ENCODE peak calls at places on chromosomes 12 and 14, in seven cellular contexts. B is heart left ventricle, C is transverse colon, R is uterus, U is gastrocnemius medialis, P is K562, F is fibroblast of lung. Q is an unnamed sample.

GRCh38 chr12:80100566-80100965 is 1.2 kb downstream of the OTOGL start:
- DNase-seq in B (no peak), C (no peak), R (no peak), U (no peak), P (no peak), F (peak; percentile 78), Q (no peak)

GRCh38 chr12:124994435-124994975 is 1.1 kb downstream of the BRI3BP start:
- DNase-seq in B (peak; percentile 25), C (peak; percentile 81), R (no peak), U (no peak), P (peak; percentile 27), F (no peak), Q (peak; percentile 85)

GRCh38 chr12:2625267-2625666 is 169.5 kb upstream of the FKBP4 start:
- DNase-seq in B (no peak), C (no peak), R (no peak), U (no peak), P (no peak), F (no peak), Q (no peak)

GRCh38 chr14:70692210-70692609 is 50.5 kb downstream of the TTC9 start:
- DNase-seq in B (no peak), C (peak; percentile 21), R (no peak), U (no peak), P (no peak), F (no peak), Q (no peak)

GRCh38 chr14:54362089-54362504 is 34.7 kb upstream of the CDKN3 start:
- DNase-seq in B (no peak), C (no peak), R (no peak), U (no peak), P (no peak), F (no peak), Q (no peak)

GRCh38 chr12:6273209-6273928 is 37.1 kb upstream of the PLEKHG6 start:
- DNase-seq in B (no peak), C (no peak), R (no peak), U (no peak), P (no peak), F (no peak), Q (no peak)

GRCh38 chr12:104673294-104674062 is 216.7 kb downstream of the CHST11 start:
- DNase-seq in B (no peak), C (no peak), R (no peak), U (no peak), P (no peak), F (no peak), Q (no peak)

GRCh38 chr12:42186793-42187192 is 42.1 kb upstream of the GXYLT1 start:
- DNase-seq in B (no peak), C (no peak), R (no peak), U (no peak), P (no peak), F (no peak), Q (no peak)

GRCh38 chr12:23361971-23362370 is 587.5 kb downstream of the SOX5 start:
- DNase-seq in B (no peak), C (no peak), R (no peak), U (no peak), P (no peak), F (no peak), Q (no peak)

GRCh38 chr12:97927991-97928390 is 465.4 kb downstream of the RMST start:
- DNase-seq in B (no peak), C (no peak), R (no peak), U (no peak), P (no peak), F (no peak), Q (no peak)

GRCh38 chr14:92412912-92413311 is 89.9 kb downstream of the SLC24A4 start:
- DNase-seq in B (no peak), C (no peak), R (no peak), U (no peak), P (no peak), F (no peak), Q (no peak)

GRCh38 chr14:93857081-93857480 is 68.8 kb upstream of the PRIMA1 start:
- DNase-seq in B (no peak), C (no peak), R (no peak), U (no peak), P (no peak), F (no peak), Q (no peak)

GRCh38 chr12:13982010-13982409 is 608 bp upstream of the GRIN2B start:
- DNase-seq in B (no peak), C (peak; percentile 15), R (no peak), U (no peak), P (peak; percentile 11), F (no peak), Q (no peak)

GRCh38 chr12:106960443-106960842 is 4.7 kb downstream of the TMEM263 start:
- DNase-seq in B (no peak), C (no peak), R (no peak), U (no peak), P (no peak), F (no peak), Q (no peak)

GRCh38 chr12:110330544-110330943 is 49.5 kb downstream of the ATP2A2 start:
- DNase-seq in B (no peak), C (no peak), R (no peak), U (no peak), P (no peak), F (peak; percentile 58), Q (no peak)

GRCh38 chr12:3795096-3795799 is 42.3 kb upstream of the CRACR2A start:
- DNase-seq in B (no peak), C (no peak), R (no peak), U (no peak), P (no peak), F (peak; percentile 11), Q (no peak)

GRCh38 chr14:60161176-60162107 is 3.8 kb downstream of the DHRS7 start:
- DNase-seq in B (no peak), C (no peak), R (peak; percentile 16), U (peak; percentile 86), P (no peak), F (no peak), Q (no peak)

GRCh38 chr12:47816646-47817271 is 2.9 kb downstream of the HDAC7 start:
- DNase-seq in B (peak; percentile 62), C (no peak), R (peak; percentile 74), U (no peak), P (no peak), F (no peak), Q (no peak)

DNA sequence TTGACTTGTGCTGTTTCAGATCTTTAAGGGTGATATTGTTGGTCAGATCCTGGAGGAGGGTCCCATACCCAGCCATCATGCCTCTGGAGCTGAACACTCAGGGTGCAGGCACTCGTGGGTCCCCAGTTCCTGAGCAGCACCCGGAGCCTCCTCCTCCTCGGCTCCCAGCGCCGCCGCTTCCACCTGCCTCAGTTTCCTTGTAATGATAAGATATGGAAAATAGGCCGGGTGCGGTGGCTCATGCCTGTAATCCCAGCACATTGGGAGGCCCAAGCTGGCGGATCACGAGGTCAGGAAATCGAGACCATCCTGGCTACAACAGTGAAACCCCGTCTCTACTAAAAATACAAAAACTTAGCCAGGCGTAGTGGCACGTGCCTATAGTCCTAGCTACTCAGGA is 20.2 kb upstream of the AEBP2 start:
- DNase-seq in B (no peak), C (no peak), R (no peak), U (no peak), P (no peak), F (no peak), Q (no peak)
- H3K4me3 ChIP-seq in B (no peak overlapping the region), C (no peak overlapping the region), R (no peak overlapping the region), U (no peak overlapping the region), P (no peak overlapping the region), F (no peak overlapping the region), Q (no peak overlapping the region)

DNA sequence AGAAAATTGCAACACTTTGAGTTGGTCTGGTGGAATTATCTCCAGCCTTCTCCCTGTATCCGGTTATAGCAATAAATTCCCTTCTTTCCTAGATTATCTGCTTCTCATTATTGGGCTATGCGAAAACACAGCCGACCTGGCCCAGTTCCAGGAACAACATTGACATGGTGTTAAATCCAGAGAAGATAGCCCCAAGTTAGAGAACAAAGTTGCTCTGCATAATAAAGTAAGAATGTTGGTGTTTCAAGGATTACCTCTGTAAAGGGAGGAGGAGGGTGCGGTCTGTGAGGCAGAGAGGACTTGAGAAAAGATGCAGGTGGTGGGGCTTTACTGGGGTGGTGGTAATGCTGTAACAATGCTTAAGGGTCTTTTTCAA is 12.1 kb downstream of the TCL1A start:
- DNase-seq in B (no peak), C (no peak), R (peak; percentile 29), U (no peak), P (no peak), F (peak; percentile 6), Q (no peak)
- H3K27me3 ChIP-seq in B (peaks cover 44% of the 10 kb centered on the region), C (peaks cover 34% of the 10 kb centered on the region), R (no peaks in the 10 kb centered on the region), U (peaks cover 3% of the 10 kb centered on the region), P (peaks cover 3% of the 10 kb centered on the region), F (no peaks in the 10 kb centered on the region), Q (no peaks in the 10 kb centered on the region)

GRCh38 chr14:103941973-103942736 is at the start of gene RD3L:
- DNase-seq in B (no peak), C (no peak), R (no peak), U (no peak), P (no peak), F (no peak), Q (no peak)

GRCh38 chr14:103946975-103947374 is 4.6 kb upstream of the RD3L start:
- DNase-seq in B (no peak), C (no peak), R (no peak), U (no peak), P (no peak), F (no peak), Q (no peak)

GRCh38 chr14:103943673-103944072 is 1.3 kb upstream of the RD3L start:
- DNase-seq in B (no peak), C (no peak), R (no peak), U (no peak), P (no peak), F (no peak), Q (no peak)

GRCh38 chr14:103941462-103941861 is 867 bp downstream of the RD3L start:
- DNase-seq in B (no peak), C (no peak), R (no peak), U (no peak), P (no peak), F (no peak), Q (no peak)
- H3K4me3 ChIP-seq in B (peak overlapping the region; percentile 33), C (no peak overlapping the region), R (no peak overlapping the region), U (no peak overlapping the region), P (no peak overlapping the region), F (no peak overlapping the region), Q (no peak overlapping the region)

GRCh38 chr14:100668352-100668751 is 58.3 kb upstream of the DLK1 start:
- DNase-seq in B (no peak), C (no peak), R (no peak), U (no peak), P (no peak), F (no peak), Q (no peak)
- H3K27me3 ChIP-seq in B (peaks cover 91% of the 10 kb centered on the region), C (no peaks in the 10 kb centered on the region), R (no peaks in the 10 kb centered on the region), U (peaks cover 29% of the 10 kb centered on the region), P (no peaks in the 10 kb centered on the region), F (peaks cover 5% of the 10 kb centered on the region), Q (no peaks in the 10 kb centered on the region)

Q was measured in colonic mucosa.